ENCODE peak calls at places on chromosome 2, in six cellular contexts. T, K, W, M, V and R are unnamed samples.

GRCh38 chr2:241412144-241412543 is 56.1 kb downstream of the FARP2 start:
- DNase-seq in M (no peak), K (no peak), T (peak), V (no peak), W (no peak), R (peak)

GRCh38 chr2:42116195-42117181 is 52.7 kb upstream of the EML4 start:
- DNase-seq in M (no peak), K (no peak), V (no peak), W (no peak), T (no peak), R (no peak)

GRCh38 chr2:187369471-187369870 is 78.6 kb downstream of the CALCRL start:
- DNase-seq in K (no peak), V (no peak), M (no peak), W (no peak), T (no peak), R (no peak)

GRCh38 chr2:102915128-102915527 is 153.3 kb downstream of the TMEM182 start:
- DNase-seq in V (peak), M (no peak), W (no peak), T (no peak), K (no peak), R (peak)

GRCh38 chr2:223896751-223897320 is 48.3 kb downstream of the WDFY1 start:
- DNase-seq in W (peak), T (no peak), M (no peak), K (no peak), V (peak), R (no peak)

GRCh38 chr2:102749938-102750337 is 11.9 kb upstream of the TMEM182 start:
- DNase-seq in V (no peak), T (no peak), K (no peak), M (no peak), W (no peak), R (no peak)

GRCh38 chr2:237931205-237931721 is 35.6 kb upstream of the UBE2F start:
- DNase-seq in T (no peak), M (no peak), K (peak), V (no peak), W (no peak), R (no peak)

GRCh38 chr2:136362676-136363390 is 244.9 kb upstream of the CXCR4 start:
- DNase-seq in K (no peak), M (no peak), T (no peak), W (peak), V (no peak), R (no peak)

GRCh38 chr2:8169443-8169842 is 512.4 kb upstream of the ID2 start:
- DNase-seq in K (peak), T (no peak), W (no peak), M (no peak), V (no peak), R (no peak)

GRCh38 chr2:183078163-183078466 is 432 bp upstream of the DUSP19 start:
- DNase-seq in V (no peak), M (peak), K (no peak), W (no peak), T (no peak), R (peak)

GRCh38 chr2:112646102-112646719 is 472 bp downstream of the SLC20A1 start:
- DNase-seq in V (peak), K (no peak), W (no peak), M (peak), T (no peak), R (no peak)

GRCh38 chr2:127022817-127023216 is 84.1 kb downstream of the BIN1 start:
- DNase-seq in T (no peak), M (no peak), W (no peak), K (no peak), V (no peak), R (no peak)

GRCh38 chr2:207432471-207432870 is 97.3 kb upstream of the CREB1 start:
- DNase-seq in V (no peak), T (no peak), K (no peak), W (no peak), M (no peak), R (no peak)

GRCh38 chr2:12416600-12416999 is 300.1 kb upstream of the TRIB2 start:
- DNase-seq in T (no peak), W (peak), V (peak), M (peak), K (peak), R (no peak)

GRCh38 chr2:72570401-72570800 is 255.4 kb downstream of the EXOC6B start:
- DNase-seq in K (no peak), T (no peak), M (no peak), V (no peak), W (no peak), R (no peak)

GRCh38 chr2:33287611-33288010 is 188.8 kb upstream of the RASGRP3 start:
- DNase-seq in M (no peak), K (no peak), V (no peak), W (no peak), T (no peak), R (no peak)

GRCh38 chr2:239519081-239519920 is 118.5 kb upstream of the HDAC4 start:
- DNase-seq in K (no peak), V (no peak), M (peak), W (no peak), T (no peak), R (no peak)

GRCh38 chr2:229800997-229801754 is 86.8 kb upstream of the DNER start:
- DNase-seq in K (no peak), M (peak), T (no peak), W (peak), V (peak), R (peak)

GRCh38 chr2:133774675-133775005 is 206.4 kb upstream of the NCKAP5 start:
- DNase-seq in T (no peak), V (no peak), K (no peak), W (no peak), M (peak), R (no peak)

GRCh38 chr2:138369856-138370255 is 131.7 kb upstream of the SPOPL start:
- DNase-seq in V (no peak), T (no peak), W (no peak), K (no peak), M (no peak), R (no peak)

GRCh38 chr2:68253211-68254068 is 1.1 kb upstream of the PPP3R1 start:
- DNase-seq in V (peak), W (peak), M (no peak), T (no peak), K (no peak), R (no peak)

GRCh38 chr2:167509585-167509984 is 621.3 kb downstream of the XIRP2 start:
- DNase-seq in M (no peak), T (peak), V (peak), K (peak), W (no peak), R (peak)

GRCh38 chr2:239283961-239284801 is 116.6 kb downstream of the HDAC4 start:
- DNase-seq in W (no peak), V (no peak), M (peak), T (no peak), K (no peak), R (no peak)

GRCh38 chr2:27871805-27872204 is 18.4 kb downstream of the RBKS start:
- DNase-seq in W (no peak), M (no peak), T (no peak), K (no peak), V (no peak), R (no peak)

GRCh38 chr2:26461601-26462023 is 16.3 kb downstream of the OTOF start:
- DNase-seq in K (no peak), M (no peak), V (no peak), W (no peak), T (no peak), R (no peak)

GRCh38 chr2:205580591-205580990 is 101.7 kb upstream of the NRP2 start:
- DNase-seq in W (no peak), V (peak), T (no peak), K (no peak), M (no peak), R (no peak)

GRCh38 chr2:224658776-224659175 is 57.4 kb downstream of the CCDC195 start:
- DNase-seq in W (no peak), M (no peak), T (no peak), V (no peak), K (no peak), R (no peak)

GRCh38 chr2:234245945-234246344 is 195.4 kb downstream of the SPP2 start:
- DNase-seq in V (peak), M (no peak), W (no peak), T (no peak), K (peak), R (peak)

GRCh38 chr2:215577356-215577755 is 141.5 kb upstream of the FN1 start:
- DNase-seq in M (no peak), W (no peak), K (no peak), V (peak), T (no peak), R (no peak)

GRCh38 chr2:181138816-181139215 is 158.4 kb downstream of the UBE2E3 start:
- DNase-seq in V (no peak), T (no peak), K (no peak), M (no peak), W (no peak), R (no peak)